ENCODE peak calls at places on chromosome 7, in four cellular contexts. I is HFF-Myc, W is NCI-H1092 treated with DMSO at 0.1 percent for 48 hours, H is left cardiac atrium. R is an unnamed sample.

GRCh38 chr7:92778972-92779371 is 57.4 kb downstream of the CDK6 start:
- DNase-seq in I (no peak), W (no peak), H (peak; percentile 39), R (no peak)

GRCh38 chr7:3981281-3981680 is 680.2 kb downstream of the SDK1 start:
- DNase-seq in I (no peak), W (no peak), H (no peak), R (no peak)

GRCh38 chr7:30750574-30751256 is 1.2 kb upstream of the INMT start:
- DNase-seq in I (peak; percentile 95), W (no peak), H (peak; percentile 78), R (no peak)

GRCh38 chr7:82419200-82419599 is 24.4 kb downstream of the CACNA2D1 start:
- DNase-seq in I (no peak), W (peak; percentile 32), H (peak; percentile 68), R (no peak)

GRCh38 chr7:45647967-45648670 is 74.0 kb downstream of the ADCY1 start:
- DNase-seq in I (no peak), W (no peak), H (no peak), R (no peak)

GRCh38 chr7:2982831-2983230 is 60.8 kb downstream of the CARD11 start:
- DNase-seq in I (no peak), W (no peak), H (no peak), R (no peak)

GRCh38 chr7:96418600-96418999 is 96.7 kb upstream of the SLC25A13 start:
- DNase-seq in I (no peak), W (no peak), H (no peak), R (no peak)

GRCh38 chr7:117248810-117249209 is 74.0 kb downstream of the WNT2 start:
- DNase-seq in I (no peak), W (no peak), H (no peak), R (no peak)

GRCh38 chr7:153886506-153887391 is 165.4 kb upstream of the DPP6 start:
- DNase-seq in I (no peak), W (peak; percentile 84), H (no peak), R (no peak)

GRCh38 chr7:72230281-72230680 is 181.9 kb downstream of the CALN1 start:
- DNase-seq in I (no peak), W (no peak), H (no peak), R (no peak)

GRCh38 chr7:155003215-155003999 is 483 bp upstream of the PAXIP1 start:
- DNase-seq in I (peak; percentile 2), W (peak; percentile 84), H (peak; percentile 84), R (peak; percentile 95)

GRCh38 chr7:33853361-33854062 is 51.8 kb upstream of the BMPER start:
- DNase-seq in I (peak; percentile 72), W (no peak), H (no peak), R (no peak)

GRCh38 chr7:102208826-102209225 is 77.8 kb upstream of the SH2B2 start:
- DNase-seq in I (no peak), W (no peak), H (no peak), R (no peak)

GRCh38 chr7:50978633-50979215 is 196.0 kb upstream of the GRB10 start:
- DNase-seq in I (no peak), W (no peak), H (no peak), R (no peak)

GRCh38 chr7:16708496-16708895 is 45.1 kb upstream of the TSPAN13 start:
- DNase-seq in I (no peak), W (no peak), H (no peak), R (no peak)

GRCh38 chr7:128845987-128846386 is 15.8 kb downstream of the FLNC start:
- DNase-seq in I (no peak), W (no peak), H (no peak), R (no peak)

GRCh38 chr7:30740417-30741181 is 11.3 kb upstream of the INMT start:
- DNase-seq in I (no peak), W (peak; percentile 74), H (peak; percentile 79), R (peak; percentile 68)

GRCh38 chr7:22841954-22842353 is 19.3 kb upstream of the TOMM7 start:
- DNase-seq in I (no peak), W (no peak), H (no peak), R (no peak)

GRCh38 chr7:5001911-5002310 is 42.9 kb upstream of the MMD2 start:
- DNase-seq in I (no peak), W (no peak), H (no peak), R (no peak)

GRCh38 chr7:139821349-139822115 is 7.5 kb upstream of the TBXAS1 start:
- DNase-seq in I (no peak), W (no peak), H (no peak), R (no peak)

GRCh38 chr7:155456772-155457543 is 971 bp upstream of the EN2 start:
- DNase-seq in I (no peak), W (peak; percentile 89), H (peak; percentile 77), R (no peak)

GRCh38 chr7:142384508-142384922 is 126.7 kb upstream of the PRSS58 start:
- DNase-seq in I (peak; percentile 27), W (no peak), H (no peak), R (no peak)

GRCh38 chr7:73844848-73845460 is 2.6 kb upstream of the METTL27 start:
- DNase-seq in I (no peak), W (no peak), H (no peak), R (no peak)

GRCh38 chr7:9937944-9938631 is 1035.6 kb upstream of the PHF14 start:
- DNase-seq in I (no peak), W (no peak), H (no peak), R (no peak)

GRCh38 chr7:99762680-99763327 is 21.2 kb downstream of the CYP3A4 start:
- DNase-seq in I (no peak), W (no peak), H (peak; percentile 53), R (no peak)

GRCh38 chr7:155342313-155342712 is 44.6 kb downstream of the INSIG1 start:
- DNase-seq in I (no peak), W (no peak), H (no peak), R (no peak)

GRCh38 chr7:27129729-27130539 is 623 bp downstream of the HOXA4 start:
- DNase-seq in I (no peak), W (peak; percentile 84), H (no peak), R (no peak)

GRCh38 chr7:90836937-90837336 is 240.8 kb downstream of the CDK14 start:
- DNase-seq in I (peak; percentile 51), W (no peak), H (no peak), R (no peak)

GRCh38 chr7:151376218-151376902 is 33.5 kb downstream of the WDR86 start:
- DNase-seq in I (no peak), W (no peak), H (no peak), R (no peak)

GRCh38 chr7:42527004-42527403 is 290.0 kb upstream of the GLI3 start:
- DNase-seq in I (no peak), W (no peak), H (no peak), R (no peak)

GRCh38 chr7:108589874-108590273 is 20.2 kb downstream of the DNAJB9 start:
- DNase-seq in I (no peak), W (no peak), H (no peak), R (no peak)

GRCh38 chr7:121329460-121330052 is 756 bp downstream of the WNT16 start:
- DNase-seq in I (no peak), W (peak; percentile 39), H (peak; percentile 23), R (no peak)

GRCh38 chr7:25777969-25778767 is 373.8 kb upstream of the NFE2L3 start:
- DNase-seq in I (no peak), W (peak; percentile 100), H (no peak), R (no peak)

GRCh38 chr7:25075459-25075858 is 49.6 kb downstream of the CYCS start:
- DNase-seq in I (no peak), W (no peak), H (no peak), R (no peak)